ENCODE peak calls at places on chromosomes 5 and 9, in six cellular contexts. C, D, Q, E, F and Z are unnamed samples.

GRCh38 chr5:35938518-35939227 is at the start of gene CAPSL:
- DNase-seq in F (no peak), Q (no peak), D (peak), C (no peak), E (peak), Z (no peak)

GRCh38 chr5:172235132-172235780 is 41.3 kb downstream of the EFCAB9 start:
- DNase-seq in C (no peak), F (no peak), E (peak), D (peak), Q (no peak), Z (no peak)

GRCh38 chr5:93062548-93062947 is 518.5 kb downstream of the NR2F1-AS1 start:
- DNase-seq in D (peak), Q (no peak), C (no peak), E (peak), F (no peak), Z (no peak)

GRCh38 chr5:68419101-68419636 is 203.6 kb downstream of the PIK3R1 start:
- DNase-seq in D (no peak), Q (no peak), E (no peak), C (no peak), F (no peak), Z (no peak)

GRCh38 chr9:109699019-109699418 is 81.0 kb upstream of the PALM2AKAP2 start:
- DNase-seq in C (no peak), E (peak), F (no peak), Q (no peak), D (no peak), Z (no peak)

GRCh38 chr5:119470105-119470763 is 17.9 kb downstream of the HSD17B4 start:
- DNase-seq in D (no peak), E (no peak), F (no peak), Q (no peak), C (no peak), Z (no peak)

GRCh38 chr9:132670816-132671371 is 630 bp downstream of the GTF3C4 start:
- DNase-seq in Q (no peak), F (no peak), D (peak), E (peak), C (peak), Z (peak)

GRCh38 chr5:77133061-77133758 is 46.1 kb upstream of the ZBED3 start:
- DNase-seq in D (no peak), E (peak), Q (peak), C (peak), F (peak), Z (no peak)

GRCh38 chr9:127505396-127506116 is 54.2 kb downstream of the LRSAM1 start:
- DNase-seq in Q (no peak), F (no peak), D (peak), C (no peak), E (peak), Z (no peak)

GRCh38 chr9:20524776-20525175 is 97.5 kb downstream of the MLLT3 start:
- DNase-seq in Q (no peak), C (no peak), E (peak), F (no peak), D (peak), Z (no peak)
- TF ChIP-seq CTCF in Q (peak), C (no peak), E (peak), F (peak), D (peak), Z (no peak)

DNA sequence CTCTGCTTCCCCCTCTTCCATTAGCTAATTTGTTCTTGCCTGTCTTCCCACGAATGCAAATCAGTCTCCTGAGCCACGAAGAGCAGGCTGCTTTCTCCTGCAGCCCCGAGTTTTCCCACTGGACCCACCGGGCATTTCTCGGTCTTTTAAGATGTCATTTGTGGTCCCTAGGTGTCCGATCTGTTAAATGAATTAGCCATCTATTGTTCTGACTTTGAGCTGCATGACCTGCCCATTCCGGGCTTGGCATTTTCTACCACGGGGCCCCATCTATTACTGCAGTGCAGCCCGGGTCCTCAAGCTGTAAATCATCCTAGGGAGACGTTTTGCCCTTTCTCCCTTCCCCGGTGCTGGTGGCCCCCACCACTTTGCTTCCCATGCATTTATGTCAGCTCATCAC is 405.3 kb downstream of the IRX1 start:
- DNase-seq in C (no peak), E (no peak), D (no peak), Q (no peak), F (no peak), Z (no peak)
- TF ChIP-seq CTCF in C (no peak), E (no peak), D (no peak), Q (no peak), F (no peak), Z (no peak)

GRCh38 chr5:32476891-32477290 is 32.4 kb upstream of the ZFR start:
- DNase-seq in E (no peak), Q (no peak), F (no peak), D (no peak), C (no peak), Z (no peak)

GRCh38 chr5:32475338-32476097 is 31.0 kb upstream of the ZFR start:
- DNase-seq in D (no peak), E (no peak), C (no peak), Q (no peak), F (no peak), Z (no peak)

GRCh38 chr5:32473072-32473471 is 28.5 kb upstream of the ZFR start:
- DNase-seq in D (no peak), C (no peak), Q (no peak), F (no peak), E (no peak), Z (no peak)

GRCh38 chr5:32474201-32474854 is 29.8 kb upstream of the ZFR start:
- DNase-seq in Q (no peak), C (no peak), E (no peak), F (no peak), D (peak), Z (no peak)

GRCh38 chr5:32471784-32472183 is 27.2 kb upstream of the ZFR start:
- DNase-seq in D (no peak), E (no peak), Q (no peak), C (no peak), F (no peak), Z (no peak)
- TF ChIP-seq CTCF in D (peak), E (no peak), Q (peak), C (no peak), F (no peak), Z (no peak)

DNA sequence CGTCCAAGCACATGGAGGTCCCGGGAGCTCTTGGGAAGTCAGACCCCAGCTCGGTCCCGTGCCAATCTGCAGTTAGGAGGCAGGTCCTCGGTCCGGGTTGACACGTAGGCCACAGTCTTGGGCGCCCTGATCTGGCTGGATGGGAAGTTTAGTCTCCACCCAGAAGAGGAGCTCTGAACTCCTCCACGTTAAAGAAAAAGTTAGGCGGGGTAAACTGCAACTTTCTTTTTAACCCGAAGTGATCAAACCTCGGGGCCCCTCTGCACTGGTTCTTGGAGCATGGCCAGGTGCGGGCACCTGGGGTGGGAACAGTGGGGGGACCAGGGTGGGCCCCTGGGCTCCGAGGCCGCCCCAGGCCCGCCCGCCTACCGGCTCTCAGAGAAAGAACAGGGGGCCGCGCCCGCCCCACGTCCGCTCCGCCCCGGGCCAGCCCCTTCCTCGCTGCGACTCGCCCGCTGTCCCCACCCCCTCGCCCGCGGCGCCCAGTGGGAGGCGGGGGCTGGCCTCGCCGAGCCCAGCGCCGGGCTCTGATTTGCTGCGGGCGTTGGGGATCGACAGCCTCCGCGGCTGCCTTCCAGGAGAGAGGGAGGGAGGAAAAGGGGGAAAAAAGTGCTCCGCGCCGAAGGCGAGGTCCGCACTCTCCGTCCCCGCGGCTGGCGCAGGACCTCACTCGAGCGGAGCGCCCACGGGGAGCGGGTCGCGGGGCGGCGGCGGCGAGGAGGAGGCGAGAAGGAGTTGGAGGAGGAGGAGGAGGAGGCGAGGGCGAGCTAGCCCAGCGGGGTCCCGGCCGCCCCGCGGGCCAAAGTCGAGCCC is at the start of gene COL5A1:
- DNase-seq in Q (peak), E (peak), C (peak), D (peak), F (peak), Z (no peak)
- TF ChIP-seq CTCF in Q (peak), E (no peak), C (peak), D (no peak), F (no peak), Z (no peak)